ENCODE peak calls at places on chromosomes 13 and 19, in eight cellular contexts. B is psoas muscle; S is Caki2; P is AG04450; L is NCI-H2171; O is T-helper 17 cell; Z is stimulated activated CD8-positive, alpha-beta memory T cell treated with anti-CD3 and anti-CD28 coated beads, Interleukin-4, amount 100 ng/mL, for 1 hour; V is NCI-H2081. K is an unnamed sample.

GRCh38 chr19:50384685-50385535 is 763 bp downstream of the POLD1 start:
- DNase-seq in V (peak), Z (no peak), S (no peak), B (no peak), L (no peak), O (no peak), P (no peak), K (no peak)

GRCh38 chr13:113611996-113612395 is 27.4 kb downstream of the TFDP1 start:
- DNase-seq in B (no peak), L (no peak), S (no peak), V (no peak), O (no peak), P (no peak), Z (no peak), K (no peak)

GRCh38 chr13:52925775-52926285 is 77.4 kb upstream of the PCDH8 start:
- DNase-seq in O (no peak), V (no peak), S (no peak), B (no peak), Z (no peak), L (peak), P (no peak), K (no peak)

GRCh38 chr19:52297601-52298358 is 811 bp downstream of the ZNF480 start:
- DNase-seq in S (no peak), L (peak), B (no peak), P (no peak), Z (no peak), V (no peak), O (no peak), K (no peak)

GRCh38 chr13:35988648-35989081 is 142.5 kb downstream of the DCLK1 start:
- DNase-seq in S (no peak), B (no peak), P (no peak), O (no peak), Z (no peak), V (peak), L (no peak), K (no peak)

GRCh38 chr13:60572003-60572792 is 175.2 kb downstream of the TDRD3 start:
- DNase-seq in Z (no peak), B (no peak), V (peak), L (no peak), P (no peak), S (peak), O (no peak), K (no peak)

GRCh38 chr19:38736413-38737280 is 7.6 kb downstream of the CAPN12 start:
- DNase-seq in B (no peak), P (no peak), L (peak), V (peak), Z (peak), O (peak), S (no peak), K (no peak)

GRCh38 chr13:24341439-24341838 is 32.1 kb downstream of the C1QTNF9 start:
- DNase-seq in B (no peak), V (peak), S (no peak), O (no peak), L (no peak), Z (no peak), P (no peak), K (no peak)

GRCh38 chr13:38577048-38577447 is 109.8 kb upstream of the FREM2 start:
- DNase-seq in V (no peak), P (no peak), O (no peak), Z (no peak), B (no peak), S (no peak), L (no peak), K (no peak)

GRCh38 chr13:60111726-60112125 is 52.0 kb downstream of the DIAPH3 start:
- DNase-seq in S (no peak), L (no peak), V (no peak), B (no peak), Z (no peak), O (no peak), P (no peak), K (no peak)

GRCh38 chr13:108987945-108988344 is 358.5 kb downstream of the MYO16 start:
- DNase-seq in P (no peak), L (no peak), B (no peak), Z (no peak), S (no peak), O (no peak), V (no peak), K (no peak)

GRCh38 chr13:75636339-75637095 is 387 bp downstream of the LMO7 start:
- DNase-seq in O (peak), Z (no peak), V (peak), P (no peak), L (no peak), B (peak), S (peak), K (peak)

GRCh38 chr13:109804654-109805053 is 18.3 kb upstream of the IRS2 start:
- DNase-seq in O (no peak), L (no peak), B (no peak), Z (no peak), P (no peak), V (no peak), S (no peak), K (no peak)

GRCh38 chr19:39166571-39167391 is 30.0 kb upstream of the NCCRP1 start:
- DNase-seq in Z (no peak), V (no peak), P (no peak), B (peak), L (no peak), S (no peak), O (no peak), K (no peak)

GRCh38 chr13:21753117-21753729 is 82.3 kb downstream of the FGF9 start:
- DNase-seq in O (no peak), Z (no peak), S (no peak), L (no peak), P (no peak), V (no peak), B (no peak), K (no peak)

GRCh38 chr19:40556953-40557530 is 19.6 kb upstream of the SHKBP1 start:
- DNase-seq in P (no peak), Z (no peak), V (no peak), L (no peak), S (no peak), O (no peak), B (no peak), K (no peak)

GRCh38 chr19:42199440-42200115 is 17.9 kb downstream of the DEDD2 start:
- DNase-seq in L (peak), Z (no peak), B (peak), S (no peak), P (no peak), O (no peak), V (no peak), K (peak)

GRCh38 chr19:35135389-35135909 is 590 bp upstream of the LGI4 start:
- DNase-seq in V (peak), Z (no peak), S (peak), L (peak), O (peak), P (no peak), B (peak), K (peak)

GRCh38 chr19:1648156-1648925 is 4.1 kb downstream of the TCF3 start:
- DNase-seq in S (no peak), O (no peak), Z (no peak), P (no peak), B (no peak), L (no peak), V (no peak), K (no peak)

GRCh38 chr19:10091892-10092641 is 6.0 kb downstream of the SHFL start:
- DNase-seq in P (no peak), Z (no peak), S (no peak), L (no peak), O (no peak), B (no peak), V (no peak), K (no peak)

GRCh38 chr13:91308299-91308698 is 39.2 kb upstream of the MIR17HG start:
- DNase-seq in V (no peak), S (no peak), L (no peak), Z (no peak), B (no peak), P (no peak), O (no peak), K (no peak)

GRCh38 chr19:7870571-7871279 is 3.5 kb downstream of the PRR36 start:
- DNase-seq in Z (no peak), S (peak), L (peak), B (peak), V (no peak), O (no peak), P (no peak), K (peak)

GRCh38 chr13:30618938-30619289 is 1.2 kb downstream of the USPL1 start:
- DNase-seq in S (no peak), B (no peak), V (no peak), P (no peak), O (no peak), L (no peak), Z (no peak), K (no peak)

GRCh38 chr19:3503036-3503572 is 2.6 kb upstream of the DOHH start:
- DNase-seq in P (no peak), Z (no peak), L (no peak), O (no peak), V (no peak), B (no peak), S (no peak), K (no peak)

GRCh38 chr19:51621178-51621577 is 9.0 kb downstream of the SIGLEC5 start:
- DNase-seq in P (no peak), O (no peak), L (no peak), S (no peak), B (no peak), Z (no peak), V (no peak), K (no peak)

GRCh38 chr19:485583-486236 is 10.6 kb upstream of the MADCAM1 start:
- DNase-seq in Z (no peak), L (peak), O (no peak), B (no peak), P (no peak), S (peak), V (peak), K (no peak)

GRCh38 chr13:102286326-102286725 is 115.5 kb downstream of the FGF14 start:
- DNase-seq in P (peak), V (no peak), B (no peak), S (peak), O (no peak), L (no peak), Z (no peak), K (no peak)

GRCh38 chr13:31431722-31432137 is 232.0 kb downstream of the B3GLCT start:
- DNase-seq in V (peak), O (peak), S (no peak), Z (peak), P (no peak), L (no peak), B (peak), K (no peak)

GRCh38 chr13:26759907-26760834 is at the start of gene GPR12:
- DNase-seq in S (no peak), P (no peak), L (no peak), B (no peak), V (peak), Z (no peak), O (no peak), K (peak)

GRCh38 chr13:41700790-41701310 is 243.5 kb downstream of the RGCC start:
- DNase-seq in L (no peak), B (no peak), O (no peak), S (peak), Z (no peak), V (peak), P (peak), K (no peak)